ENCODE peak calls at places on chromosomes 5 and 9, in five cellular contexts. S is kidney epithelial cell, G is IMR-90, H is WTC11, R is thoracic aorta. N is an unnamed sample.

GRCh38 chr5:96743065-96743768 is 64.5 kb downstream of the ERAP1 start:
- DNase-seq in S (no peak), G (peak; percentile 61), H (no peak), R (no peak), N (peak; percentile 46)

GRCh38 chr5:154166901-154167791 is 23.4 kb upstream of the GALNT10 start:
- DNase-seq in S (no peak), G (no peak), H (no peak), R (no peak), N (no peak)

GRCh38 chr5:124259017-124259416 is 487.4 kb downstream of the ZNF608 start:
- DNase-seq in S (no peak), G (no peak), H (no peak), R (no peak), N (no peak)

GRCh38 chr5:72282878-72283277 is 37.2 kb downstream of the MRPS27 start:
- DNase-seq in S (no peak), G (peak; percentile 76), H (no peak), R (no peak), N (no peak)

GRCh38 chr9:38227656-38228055 is 158.6 kb upstream of the SHB start:
- DNase-seq in S (no peak), G (peak; percentile 4), H (no peak), R (no peak), N (no peak)

GRCh38 chr9:11549311-11549794 is 936.6 kb upstream of the PTPRD start:
- DNase-seq in S (no peak), G (no peak), H (no peak), R (no peak), N (no peak)

GRCh38 chr5:56487528-56488115 is 254.5 kb upstream of the ANKRD55 start:
- DNase-seq in S (no peak), G (no peak), H (no peak), R (no peak), N (no peak)

GRCh38 chr9:137221477-137222111 is 446 bp downstream of the RNF208 start:
- DNase-seq in S (no peak), G (no peak), H (peak; percentile 68), R (no peak), N (no peak)

GRCh38 chr5:19630875-19631274 is 357.1 kb downstream of the CDH18 start:
- DNase-seq in S (no peak), G (no peak), H (no peak), R (no peak), N (no peak)

GRCh38 chr5:159917919-159918487 is 1.7 kb downstream of the ADRA1B start:
- DNase-seq in S (no peak), G (no peak), H (no peak), R (no peak), N (no peak)

GRCh38 chr5:75681125-75681830 is 36.0 kb downstream of the POC5 start:
- DNase-seq in S (no peak), G (peak; percentile 60), H (no peak), R (no peak), N (no peak)

GRCh38 chr5:122144236-122144635 is 14.9 kb downstream of the ZNF474 start:
- DNase-seq in S (no peak), G (peak; percentile 52), H (no peak), R (no peak), N (no peak)

GRCh38 chr5:83711982-83712601 is 8.6 kb downstream of the HAPLN1 start:
- DNase-seq in S (no peak), G (peak; percentile 35), H (peak; percentile 43), R (no peak), N (peak; percentile 57)

GRCh38 chr5:135246923-135247795 is 151.9 kb downstream of the MACROH2A1 start:
- DNase-seq in S (peak; percentile 93), G (peak; percentile 98), H (no peak), R (no peak), N (no peak)

GRCh38 chr5:155872801-155873200 is 454.2 kb upstream of the SGCD start:
- DNase-seq in S (no peak), G (peak; percentile 3), H (no peak), R (no peak), N (no peak)

GRCh38 chr9:127989094-127989493 is 8.3 kb upstream of the EEIG1 start:
- DNase-seq in S (no peak), G (no peak), H (no peak), R (no peak), N (no peak)

GRCh38 chr9:124440786-124441185 is 9.5 kb upstream of the ADGRD2 start:
- DNase-seq in S (no peak), G (no peak), H (no peak), R (no peak), N (no peak)

GRCh38 chr5:133421394-133421793 is 190.9 kb downstream of the FSTL4 start:
- DNase-seq in S (no peak), G (no peak), H (peak; percentile 73), R (no peak), N (no peak)

GRCh38 chr9:38018964-38019602 is 49.9 kb downstream of the SHB start:
- DNase-seq in S (no peak), G (peak; percentile 89), H (no peak), R (no peak), N (no peak)

GRCh38 chr5:52598954-52599353 is 188.8 kb upstream of the ITGA1 start:
- DNase-seq in S (no peak), G (no peak), H (no peak), R (no peak), N (no peak)

GRCh38 chr9:21964925-21965385 is 29.2 kb downstream of the CDKN2A start:
- DNase-seq in S (no peak), G (no peak), H (no peak), R (no peak), N (no peak)

GRCh38 chr5:139075066-139076050 is 122.8 kb downstream of the SIL1 start:
- DNase-seq in S (no peak), G (no peak), H (no peak), R (no peak), N (peak; percentile 27)

GRCh38 chr9:91710148-91710547 is 239.9 kb downstream of the ROR2 start:
- DNase-seq in S (no peak), G (no peak), H (no peak), R (no peak), N (no peak)

GRCh38 chr9:36318212-36318802 is 60.1 kb upstream of the GNE start:
- DNase-seq in S (no peak), G (no peak), H (no peak), R (no peak), N (no peak)

GRCh38 chr9:130365323-130365721 is 79.4 kb upstream of the ASS1 start:
- DNase-seq in S (no peak), G (no peak), H (no peak), R (no peak), N (no peak)

GRCh38 chr5:157198277-157199058 is 17.8 kb downstream of the ITK start:
- DNase-seq in S (no peak), G (no peak), H (no peak), R (no peak), N (no peak)

GRCh38 chr5:92337772-92338234 is 954.7 kb upstream of the ARRDC3 start:
- DNase-seq in S (no peak), G (peak; percentile 23), H (no peak), R (no peak), N (no peak)

GRCh38 chr9:96201140-96201539 is 100.8 kb downstream of the HSD17B3 start:
- DNase-seq in S (no peak), G (no peak), H (no peak), R (no peak), N (no peak)

GRCh38 chr5:80220268-80220897 is 35.5 kb downstream of the SERINC5 start:
- DNase-seq in S (no peak), G (no peak), H (no peak), R (no peak), N (no peak)

GRCh38 chr9:88326024-88326423 is 62.2 kb upstream of the SPIN1 start:
- DNase-seq in S (no peak), G (no peak), H (no peak), R (no peak), N (no peak)

GRCh38 chr9:127384016-127384730 is 12.8 kb upstream of the SLC2A8 start:
- DNase-seq in S (no peak), G (no peak), H (no peak), R (no peak), N (no peak)

GRCh38 chr9:19470567-19470966 is 61.8 kb downstream of the ACER2 start:
- DNase-seq in S (no peak), G (no peak), H (no peak), R (no peak), N (no peak)

GRCh38 chr5:178058321-178059012 is 54.9 kb upstream of the N4BP3 start:
- DNase-seq in S (no peak), G (no peak), H (no peak), R (no peak), N (no peak)

GRCh38 chr9:97394881-97395280 is 17.0 kb upstream of the TDRD7 start:
- DNase-seq in S (no peak), G (no peak), H (no peak), R (no peak), N (no peak)

GRCh38 chr9:109948453-109948852 is 168.5 kb downstream of the PALM2AKAP2 start:
- DNase-seq in S (no peak), G (no peak), H (no peak), R (no peak), N (no peak)

GRCh38 chr5:128703322-128703721 is 165.3 kb upstream of the FBN2 start:
- DNase-seq in S (no peak), G (no peak), H (no peak), R (no peak), N (no peak)

GRCh38 chr9:124511891-124512805 is 4.9 kb upstream of the NR5A1 start:
- DNase-seq in S (no peak), G (no peak), H (no peak), R (no peak), N (no peak)

GRCh38 chr9:134895849-134896833 is 15.5 kb downstream of the FCN2 start:
- DNase-seq in S (no peak), G (peak; percentile 75), H (no peak), R (no peak), N (peak; percentile 51)

GRCh38 chr9:87675906-87676515 is 49.9 kb upstream of the CTSL start:
- DNase-seq in S (no peak), G (no peak), H (no peak), R (no peak), N (no peak)

GRCh38 chr9:70340572-70340971 is 73.9 kb downstream of the KLF9 start:
- DNase-seq in S (no peak), G (peak; percentile 57), H (no peak), R (no peak), N (no peak)
- TF ChIP-seq CTCF in S (peak; percentile 30), G (peak; percentile 55), H (no peak), R (peak; percentile 55), N (peak; percentile 60)

GRCh38 chr5:42235241-42235640 is 188.0 kb upstream of the GHR start:
- DNase-seq in S (no peak), G (no peak), H (no peak), R (no peak), N (no peak)
- TF ChIP-seq CTCF in S (no peak), G (no peak), H (no peak), R (no peak), N (no peak)

GRCh38 chr9:1522219-1522767 is 472.1 kb downstream of the DMRT2 start:
- DNase-seq in S (no peak), G (no peak), H (no peak), R (no peak), N (no peak)
- TF ChIP-seq CTCF in S (no peak), G (no peak), H (no peak), R (no peak), N (no peak)

GRCh38 chr5:141208478-141208877 is at the start of gene PCDHB12:
- DNase-seq in S (no peak), G (peak; percentile 2), H (peak; percentile 54), R (no peak), N (no peak)
- TF ChIP-seq CTCF in S (no peak), G (peak; percentile 31), H (peak; percentile 27), R (no peak), N (no peak)